ENCODE peak calls at places on chromosomes 11 and 22, in six cellular contexts. W is IMR-90, I is H1, S is H9, E is mesenchymal stem cell, R is trophoblast cell. A is an unnamed sample.

GRCh38 chr11:73576226-73576625 is 21.7 kb downstream of the FAM168A start:
- DNase-seq in W (no peak), I (no peak), S (no peak), E (no peak), R (no peak), A (peak)

GRCh38 chr11:43367382-43368178 is 8.9 kb downstream of the TTC17 start:
- DNase-seq in W (peak), I (no peak), S (no peak), E (peak), R (peak), A (no peak)

GRCh38 chr11:123253909-123254308 is 58.9 kb upstream of the CLMP start:
- DNase-seq in W (peak), I (no peak), S (no peak), E (peak), R (no peak), A (no peak)

GRCh38 chr11:4393209-4394196 is at the start of gene TRIM21:
- DNase-seq in W (peak), I (peak), S (peak), E (peak), R (peak), A (peak)

GRCh38 chr11:85827768-85828639 is 17.1 kb upstream of the SYTL2 start:
- DNase-seq in W (peak), I (no peak), S (no peak), E (peak), R (peak), A (no peak)

GRCh38 chr22:17085277-17086091 is 684 bp downstream of the IL17RA start:
- DNase-seq in W (no peak), I (no peak), S (no peak), E (peak), R (peak), A (no peak)

GRCh38 chr22:17797721-17798559 is 23.7 kb upstream of the BID start:
- DNase-seq in W (no peak), I (no peak), S (no peak), E (no peak), R (peak), A (no peak)

GRCh38 chr11:80417681-80418080 is 976.9 kb upstream of the TENM4 start:
- DNase-seq in W (no peak), I (no peak), S (no peak), E (no peak), R (no peak), A (no peak)

GRCh38 chr22:24583221-24583971 is 9.5 kb downstream of the LRRC75B start:
- DNase-seq in W (peak), I (no peak), S (no peak), E (no peak), R (no peak), A (no peak)

GRCh38 chr11:119101367-119101758 is 290 bp downstream of the DPAGT1 start:
- DNase-seq in W (no peak), I (no peak), S (peak), E (no peak), R (no peak), A (no peak)
- H3K14ac ChIP-seq in W (peak), I (no peak), S (peak), E (peak), R (peak), A (no peak)

GRCh38 chr11:866481-866880 is 23.8 kb downstream of the TSPAN4 start:
- DNase-seq in W (no peak), I (no peak), S (no peak), E (no peak), R (no peak), A (no peak)

GRCh38 chr11:864928-865327 is 22.3 kb downstream of the TSPAN4 start:
- DNase-seq in W (no peak), I (no peak), S (no peak), E (no peak), R (no peak), A (no peak)

GRCh38 chr11:864118-864827 is 21.6 kb downstream of the TSPAN4 start:
- DNase-seq in W (no peak), I (no peak), S (no peak), E (no peak), R (no peak), A (no peak)

GRCh38 chr11:867856-868358 is 25.3 kb downstream of the TSPAN4 start:
- DNase-seq in W (no peak), I (no peak), S (no peak), E (no peak), R (no peak), A (no peak)

GRCh38 chr11:865512-866430 is 23.1 kb downstream of the TSPAN4 start:
- DNase-seq in W (no peak), I (no peak), S (no peak), E (no peak), R (no peak), A (no peak)
- H3K14ac ChIP-seq in W (no peak), I (no peak), S (no peak), E (no peak), R (no peak), A (no peak)

DNA sequence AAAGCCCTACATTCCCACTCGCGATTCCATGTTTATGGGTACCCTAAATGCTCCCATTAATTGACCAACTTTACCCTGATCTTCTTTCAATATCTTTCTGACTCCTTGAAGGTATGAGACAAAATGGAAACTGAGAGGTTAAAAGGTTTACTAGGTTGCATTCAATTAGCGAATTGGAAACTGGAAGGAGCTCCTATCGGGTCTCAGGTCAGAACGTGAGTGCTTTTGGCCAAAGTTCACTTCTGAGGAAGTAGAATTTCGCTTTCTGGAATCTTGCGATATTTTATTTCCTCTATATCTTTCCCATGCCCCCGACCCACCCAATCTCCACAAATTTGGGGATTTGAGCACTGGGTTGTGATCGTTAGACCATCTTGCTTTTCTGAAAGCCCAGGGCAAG is 2.6 kb downstream of the EHF start:
- DNase-seq in W (no peak), I (no peak), S (no peak), E (no peak), R (no peak), A (no peak)
- H3K14ac ChIP-seq in W (no peak), I (no peak), S (no peak), E (no peak), R (no peak), A (no peak)

GRCh38 chr11:121459413-121460041 is 6.8 kb upstream of the SORL1-AS1 start:
- DNase-seq in W (no peak), I (no peak), S (no peak), E (no peak), R (no peak), A (no peak)
- H3K14ac ChIP-seq in W (no peak), I (no peak), S (no peak), E (no peak), R (peak), A (no peak)

GRCh38 chr11:65982824-65983588 is 19.0 kb downstream of the EIF1AD start:
- DNase-seq in W (no peak), I (no peak), S (no peak), E (no peak), R (no peak), A (no peak)
- H3K14ac ChIP-seq in W (no peak), I (no peak), S (no peak), E (no peak), R (no peak), A (no peak)

A was measured in neuronal stem cell.